ENCODE peak calls at places on chromosomes 3 and 15, in eight cellular contexts. M is heart left ventricle; U is uterus; N is IMR-90; H is A549; Q is GM23338; F is OCI-LY7; Z is CD4-positive, alpha-beta T cell. K is an unnamed sample.

GRCh38 chr3:141410408-141410807 is 42.1 kb downstream of the ZBTB38 start:
- DNase-seq in H (no peak), F (no peak), Q (no peak), M (peak), N (peak), U (no peak), Z (no peak), K (no peak)

GRCh38 chr3:43214616-43215015 is 71.7 kb upstream of the SNRK start:
- DNase-seq in U (no peak), M (no peak), F (no peak), Z (no peak), H (no peak), N (no peak), Q (no peak), K (no peak)

GRCh38 chr15:38391186-38391585 is 62.7 kb upstream of the FAM98B start:
- DNase-seq in Z (no peak), H (no peak), F (no peak), M (no peak), N (peak), U (no peak), Q (no peak), K (no peak)

GRCh38 chr3:122609798-122610559 is 32.5 kb downstream of the PARP15 start:
- DNase-seq in M (no peak), Z (no peak), H (peak), Q (no peak), N (peak), U (no peak), F (no peak), K (no peak)

GRCh38 chr3:124007186-124007585 is 15.3 kb upstream of the ROPN1 start:
- DNase-seq in M (no peak), H (no peak), N (peak), F (no peak), U (no peak), Z (no peak), Q (no peak), K (no peak)

GRCh38 chr3:153210660-153211059 is 48.6 kb downstream of the RAP2B start:
- DNase-seq in Q (no peak), U (no peak), M (no peak), N (no peak), F (no peak), H (no peak), Z (no peak), K (no peak)

GRCh38 chr15:100879461-100880138 is at the start of gene ALDH1A3:
- DNase-seq in U (peak), Z (no peak), H (peak), F (no peak), M (peak), N (peak), Q (peak), K (peak)

GRCh38 chr15:55221090-55222011 is 24.6 kb upstream of the RSL24D1 start:
- DNase-seq in F (peak), M (no peak), N (peak), Q (peak), Z (no peak), H (peak), U (no peak), K (no peak)

GRCh38 chr3:38130631-38131065 is 6.3 kb downstream of the ACAA1 start:
- DNase-seq in N (no peak), F (no peak), Z (no peak), H (no peak), M (no peak), U (no peak), Q (no peak), K (peak)

GRCh38 chr3:173529062-173529711 is 131.6 kb downstream of the NLGN1 start:
- DNase-seq in Z (no peak), H (no peak), U (no peak), N (peak), M (no peak), F (peak), Q (peak), K (no peak)

GRCh38 chr3:57227930-57228733 is 603 bp downstream of the APPL1 start:
- DNase-seq in F (peak), M (peak), Z (peak), U (peak), Q (peak), H (peak), N (peak), K (peak)

GRCh38 chr15:72323752-72324151 is 3.8 kb upstream of the CELF6 start:
- DNase-seq in F (no peak), N (no peak), U (no peak), H (no peak), Z (no peak), M (no peak), Q (no peak), K (no peak)

GRCh38 chr15:97502038-97502437 is 458.5 kb upstream of the ARRDC4 start:
- DNase-seq in U (no peak), H (no peak), N (no peak), Q (no peak), F (no peak), M (no peak), Z (no peak), K (no peak)

GRCh38 chr3:188178293-188178950 is 24.5 kb downstream of the LPP start:
- DNase-seq in F (no peak), Z (no peak), U (no peak), N (no peak), M (no peak), Q (no peak), H (no peak), K (no peak)

GRCh38 chr15:39232512-39232911 is 348.4 kb upstream of the THBS1 start:
- DNase-seq in M (no peak), Q (no peak), U (no peak), H (peak), F (no peak), N (peak), Z (no peak), K (no peak)

GRCh38 chr15:73889725-73890124 is 16.4 kb downstream of the TBC1D21 start:
- DNase-seq in H (no peak), Z (no peak), M (no peak), F (no peak), U (no peak), N (no peak), Q (no peak), K (no peak)

GRCh38 chr15:91853968-91854943 is 748 bp downstream of the SLCO3A1 start:
- DNase-seq in Q (peak), N (no peak), H (peak), M (peak), Z (peak), U (peak), F (peak), K (peak)

GRCh38 chr3:50658831-50659230 is 15.9 kb upstream of the DOCK3 start:
- DNase-seq in Q (no peak), Z (no peak), U (no peak), M (no peak), F (no peak), H (no peak), N (no peak), K (no peak)

GRCh38 chr15:77578641-77579372 is 53.9 kb downstream of the LINGO1 start:
- DNase-seq in Q (no peak), M (no peak), H (no peak), Z (no peak), U (no peak), F (no peak), N (no peak), K (no peak)

GRCh38 chr15:71792521-71792920 is 17.8 kb upstream of the NR2E3 start:
- DNase-seq in H (no peak), U (no peak), Z (no peak), Q (no peak), F (no peak), M (no peak), N (peak), K (no peak)

GRCh38 chr15:81118361-81118760 is 15.7 kb upstream of the CFAP161 start:
- DNase-seq in U (no peak), Q (peak), N (no peak), F (no peak), M (no peak), H (no peak), Z (no peak), K (peak)

GRCh38 chr3:122942937-122943827 is 84.4 kb downstream of the SEMA5B start:
- DNase-seq in H (peak), Q (peak), N (peak), F (peak), U (peak), M (peak), Z (no peak), K (peak)

GRCh38 chr3:134978658-134979057 is 183.6 kb downstream of the EPHB1 start:
- DNase-seq in M (no peak), H (no peak), F (no peak), U (no peak), Q (no peak), N (no peak), Z (no peak), K (no peak)

GRCh38 chr3:87128006-87128405 is 99.1 kb upstream of the CHMP2B start:
- DNase-seq in N (no peak), H (no peak), Z (no peak), Q (no peak), U (no peak), M (no peak), F (no peak), K (no peak)

GRCh38 chr15:62071711-62072308 is 5.0 kb downstream of the C2CD4A start:
- DNase-seq in Z (no peak), Q (peak), F (peak), M (no peak), U (no peak), N (peak), H (peak), K (no peak)

GRCh38 chr3:182405752-182406151 is 387.6 kb upstream of the ATP11B start:
- DNase-seq in U (no peak), Z (no peak), F (no peak), M (no peak), H (no peak), Q (no peak), N (no peak), K (no peak)

GRCh38 chr3:46864051-46864881 is 1.0 kb upstream of the MYL3 start:
- DNase-seq in N (no peak), H (no peak), U (no peak), M (peak), Q (no peak), Z (no peak), F (no peak), K (no peak)

DNA sequence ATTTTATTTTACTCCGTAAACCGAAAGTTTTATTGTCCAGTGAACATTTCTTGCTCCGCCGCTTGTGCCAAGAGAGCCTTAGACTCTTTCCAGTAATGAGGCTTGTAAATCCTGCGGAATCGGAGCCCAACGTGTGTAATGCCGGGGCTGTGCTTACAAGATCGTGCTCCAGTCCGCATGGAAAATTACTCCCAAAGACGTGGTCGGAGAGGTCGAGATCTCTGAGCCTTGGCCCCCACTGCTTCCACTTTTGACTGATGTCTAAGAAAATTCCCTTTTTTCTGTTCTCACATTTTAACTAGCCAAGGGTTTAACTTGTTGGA is 702 bp upstream of the PLOD2 start:
- DNase-seq in H (no peak), Q (peak), N (peak), F (no peak), Z (no peak), U (peak), M (peak), K (peak)
- H3K27ac ChIP-seq in H (peak), Q (no peak), N (peak), F (no peak), Z (no peak), U (peak), M (peak), K (peak)

GRCh38 chr3:28348286-28348636 is 260 bp upstream of the ZCWPW2 start:
- DNase-seq in U (no peak), Z (no peak), F (no peak), M (no peak), H (no peak), N (peak), Q (no peak), K (no peak)

GRCh38 chr3:28345690-28346089 is 2.8 kb upstream of the ZCWPW2 start:
- DNase-seq in Q (no peak), Z (no peak), H (no peak), U (no peak), N (no peak), F (no peak), M (no peak), K (no peak)

GRCh38 chr3:28348637-28349396 is at the start of the genes AZI2 and ZCWPW2:
- DNase-seq in M (peak), N (peak), H (peak), Q (peak), Z (peak), U (peak), F (peak), K (peak)

GRCh38 chr3:28349397-28350000 is 875 bp upstream of the AZI2 start:
- DNase-seq in Z (no peak), N (peak), U (no peak), F (no peak), M (no peak), Q (no peak), H (peak), K (no peak)

DNA sequence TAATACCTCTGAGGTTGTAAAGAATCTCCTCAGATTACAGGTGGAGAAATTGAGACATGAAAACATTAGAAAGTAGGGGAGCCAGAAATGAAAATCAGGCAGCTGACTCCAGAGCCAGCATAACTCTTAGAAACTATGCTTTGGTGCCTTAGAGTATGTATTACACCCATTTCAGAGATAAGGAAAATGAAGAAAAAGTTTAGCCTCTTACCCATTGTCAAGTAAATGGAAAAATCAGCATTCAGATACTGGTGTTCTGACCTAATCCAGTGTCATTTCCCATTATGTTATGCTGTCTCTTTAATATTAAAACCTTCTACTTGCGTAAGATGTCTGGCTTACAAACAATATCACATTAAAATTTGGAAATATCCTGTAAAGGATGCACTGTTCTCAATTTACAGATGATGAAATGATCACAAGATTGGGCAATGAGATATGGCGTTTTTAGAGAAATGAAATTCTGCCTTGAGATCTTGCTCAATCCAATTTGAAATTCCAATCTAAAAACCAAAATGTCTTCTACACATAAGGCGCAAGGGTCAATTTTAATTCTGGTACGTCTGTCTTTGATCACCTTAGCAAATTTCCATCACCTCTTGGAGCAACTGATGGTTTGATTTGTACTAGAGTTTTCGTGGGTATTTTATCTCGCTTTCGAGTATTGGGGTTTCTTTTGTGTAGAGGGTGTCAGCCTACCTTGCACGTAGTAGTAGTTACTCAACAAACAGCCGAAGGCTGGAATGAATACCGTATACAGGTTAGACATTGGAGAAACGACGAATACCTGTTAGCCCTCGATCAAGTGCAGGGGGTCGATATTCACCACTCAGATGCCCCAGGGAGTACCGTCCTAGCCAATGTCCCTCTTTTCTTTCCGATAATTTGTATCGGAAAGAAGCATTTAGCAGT is 891 bp upstream of the ZCWPW2 start:
- DNase-seq in M (no peak), H (no peak), U (no peak), F (no peak), Q (peak), Z (no peak), N (peak), K (no peak)
- H3K27ac ChIP-seq in M (peak), H (peak), U (peak), F (no peak), Q (peak), Z (peak), N (peak), K (peak)

DNA sequence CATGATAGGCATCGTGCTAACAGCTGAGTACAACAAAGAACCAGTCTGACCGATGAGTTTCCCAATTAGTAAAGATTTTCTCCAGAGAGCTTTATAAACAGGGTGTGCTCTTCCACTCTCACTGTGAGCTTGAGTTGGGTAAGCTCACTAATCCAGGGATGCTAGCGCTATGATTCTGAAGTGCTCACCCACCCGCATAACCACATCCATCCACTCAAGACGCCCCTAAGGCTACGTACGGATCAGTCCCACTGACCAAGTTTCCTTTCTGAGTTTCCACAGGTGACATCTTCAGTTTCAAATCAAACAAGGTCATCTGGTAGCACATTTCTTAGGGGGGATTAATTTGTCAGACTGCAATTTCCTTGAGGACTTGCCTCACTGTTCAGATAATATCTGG is 141.1 kb upstream of the ABI3BP start:
- DNase-seq in H (no peak), Z (no peak), Q (no peak), F (no peak), N (no peak), U (no peak), M (no peak), K (no peak)
- H3K27ac ChIP-seq in H (no peak), Z (no peak), Q (no peak), F (no peak), N (no peak), U (no peak), M (no peak), K (no peak)

GRCh38 chr3:133124511-133124910 is 86.3 kb downstream of the TMEM108 start:
- DNase-seq in F (no peak), U (no peak), H (no peak), N (no peak), Z (no peak), M (no peak), Q (no peak), K (no peak)
- H3K27ac ChIP-seq in F (no peak), U (no peak), H (no peak), N (no peak), Z (no peak), M (no peak), Q (no peak), K (no peak)

DNA sequence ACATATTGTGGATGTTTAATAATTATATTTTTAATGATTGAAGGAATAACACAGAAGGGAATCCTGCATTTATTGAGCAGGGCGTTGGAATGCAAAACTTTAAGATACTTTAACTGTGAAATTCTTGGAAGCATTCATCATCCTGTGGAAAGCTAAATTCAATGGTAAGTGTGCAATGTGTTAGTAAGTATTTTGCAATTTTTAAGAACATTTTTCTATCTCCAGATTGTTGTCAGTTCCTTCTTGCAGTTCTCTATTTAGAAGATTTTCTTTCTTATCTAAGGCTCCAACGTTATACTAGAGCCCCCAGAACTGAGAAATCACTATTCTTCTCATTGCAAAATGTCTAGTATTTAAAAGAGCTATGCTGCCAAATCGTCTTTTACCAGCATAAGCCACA is 132.2 kb upstream of the TSC22D2 start:
- DNase-seq in H (no peak), U (no peak), F (no peak), N (peak), Z (no peak), M (no peak), Q (no peak), K (no peak)
- H3K27ac ChIP-seq in H (no peak), U (no peak), F (no peak), N (no peak), Z (no peak), M (no peak), Q (no peak), K (no peak)

GRCh38 chr3:35743218-35743617 is 103.9 kb downstream of the ARPP21 start:
- DNase-seq in N (no peak), H (no peak), Q (no peak), M (no peak), Z (no peak), U (no peak), F (no peak), K (no peak)

GRCh38 chr3:35748144-35748543 is 108.8 kb downstream of the ARPP21 start:
- DNase-seq in M (no peak), N (no peak), U (no peak), F (no peak), Q (no peak), Z (no peak), H (no peak), K (no peak)

GRCh38 chr3:35739964-35740527 is 100.7 kb downstream of the ARPP21 start:
- DNase-seq in M (no peak), U (no peak), Z (no peak), H (no peak), F (no peak), Q (no peak), N (no peak), K (no peak)

GRCh38 chr3:35745802-35746484 is 106.6 kb downstream of the ARPP21 start:
- DNase-seq in M (no peak), Q (no peak), U (no peak), F (peak), N (no peak), Z (no peak), H (no peak), K (no peak)

GRCh38 chr3:35744419-35744818 is 105.1 kb downstream of the ARPP21 start:
- DNase-seq in Q (peak), M (no peak), H (no peak), U (no peak), N (no peak), Z (no peak), F (no peak), K (no peak)
- H3K27ac ChIP-seq in Q (no peak), M (no peak), H (no peak), U (no peak), N (no peak), Z (no peak), F (no peak), K (no peak)